ENCODE peak calls at places on chromosomes 3 and 15, in four cellular contexts. P is H9, B is GM12878, J is PC-9. C is an unnamed sample.

GRCh38 chr15:101022876-101023275 is 103.7 kb downstream of the LRRK1 start:
- DNase-seq in P (peak; percentile 2), J (no peak), B (no peak), C (no peak)

GRCh38 chr3:196967412-196968232 is 1.0 kb downstream of the PIGZ start:
- DNase-seq in B (no peak), J (no peak), P (no peak), C (no peak)

GRCh38 chr15:76904461-76905012 is 603 bp downstream of the SCAPER start:
- DNase-seq in J (no peak), P (peak; percentile 60), B (no peak), C (peak; percentile 35)

GRCh38 chr15:81895723-81896122 is 150.1 kb downstream of the MEX3B start:
- DNase-seq in J (no peak), P (no peak), B (no peak), C (no peak)

GRCh38 chr3:56136514-56136913 is 331.8 kb downstream of the ERC2 start:
- DNase-seq in B (no peak), J (no peak), P (no peak), C (no peak)

GRCh38 chr3:123028233-123028828 is 768 bp upstream of the SEMA5B start:
- DNase-seq in J (peak; percentile 46), B (no peak), P (peak; percentile 60), C (peak; percentile 77)

GRCh38 chr3:21750291-21750690 is 719 bp downstream of the ZNF385D start:
- DNase-seq in B (no peak), P (no peak), J (peak; percentile 59), C (no peak)

GRCh38 chr3:116806351-116806750 is 96.8 kb downstream of the TUSC7 start:
- DNase-seq in P (no peak), B (no peak), J (no peak), C (no peak)

GRCh38 chr3:128455786-128456748 is 10.6 kb downstream of the DNAJB8 start:
- DNase-seq in B (no peak), P (no peak), J (no peak), C (no peak)

DNA sequence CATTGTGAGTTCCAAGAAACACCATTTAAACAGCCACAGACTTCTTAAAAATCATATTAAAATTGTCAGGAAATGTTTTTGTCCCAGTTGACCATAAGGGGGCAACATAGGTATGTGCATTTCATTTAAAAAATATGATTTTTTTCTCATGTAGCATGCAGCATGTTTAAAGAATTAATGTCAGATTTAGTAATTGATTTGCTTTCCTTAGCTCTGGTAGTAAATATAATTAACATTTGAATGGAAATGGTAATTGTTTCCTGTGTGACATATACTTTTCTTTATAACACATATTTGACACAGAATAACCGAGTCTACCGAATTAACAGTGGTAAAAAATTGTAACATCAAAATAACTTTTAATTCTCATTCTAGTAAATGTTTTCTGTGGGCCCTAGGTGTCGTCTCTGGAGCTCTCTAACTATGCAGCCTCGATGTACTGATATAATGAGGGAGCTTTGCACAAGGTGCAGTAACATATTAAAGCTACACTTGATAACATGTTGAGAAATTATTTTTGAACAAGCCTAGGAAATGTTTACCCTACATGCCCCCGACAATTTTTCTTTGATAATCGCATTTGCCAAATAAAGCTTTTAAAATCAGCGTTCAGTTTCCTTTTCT is 34.9 kb downstream of the NXPE3 start:
- DNase-seq in P (no peak), B (no peak), J (no peak), C (no peak)
- H3K4me2 ChIP-seq in P (no peak overlapping the region), B (no peak overlapping the region), J (no peak overlapping the region), C (no peak overlapping the region)

GRCh38 chr3:37170097-37170496 is 4.3 kb downstream of the LRRFIP2 start:
- DNase-seq in P (no peak), J (no peak), B (no peak), C (no peak)
- H3K4me2 ChIP-seq in P (no peak overlapping the region), J (no peak overlapping the region), B (no peak overlapping the region), C (no peak overlapping the region)

GRCh38 chr3:38460377-38461085 is 6.8 kb downstream of the ACVR2B start:
- DNase-seq in P (no peak), B (no peak), J (no peak), C (no peak)

GRCh38 chr3:38461086-38461390 is 7.3 kb downstream of the ACVR2B start:
- DNase-seq in B (no peak), J (no peak), P (no peak), C (no peak)

GRCh38 chr3:38459499-38460048 is 5.9 kb downstream of the ACVR2B start:
- DNase-seq in B (no peak), J (no peak), P (no peak), C (no peak)

GRCh38 chr3:38457111-38458003 is 3.7 kb downstream of the ACVR2B start:
- DNase-seq in P (no peak), B (no peak), J (no peak), C (no peak)

DNA sequence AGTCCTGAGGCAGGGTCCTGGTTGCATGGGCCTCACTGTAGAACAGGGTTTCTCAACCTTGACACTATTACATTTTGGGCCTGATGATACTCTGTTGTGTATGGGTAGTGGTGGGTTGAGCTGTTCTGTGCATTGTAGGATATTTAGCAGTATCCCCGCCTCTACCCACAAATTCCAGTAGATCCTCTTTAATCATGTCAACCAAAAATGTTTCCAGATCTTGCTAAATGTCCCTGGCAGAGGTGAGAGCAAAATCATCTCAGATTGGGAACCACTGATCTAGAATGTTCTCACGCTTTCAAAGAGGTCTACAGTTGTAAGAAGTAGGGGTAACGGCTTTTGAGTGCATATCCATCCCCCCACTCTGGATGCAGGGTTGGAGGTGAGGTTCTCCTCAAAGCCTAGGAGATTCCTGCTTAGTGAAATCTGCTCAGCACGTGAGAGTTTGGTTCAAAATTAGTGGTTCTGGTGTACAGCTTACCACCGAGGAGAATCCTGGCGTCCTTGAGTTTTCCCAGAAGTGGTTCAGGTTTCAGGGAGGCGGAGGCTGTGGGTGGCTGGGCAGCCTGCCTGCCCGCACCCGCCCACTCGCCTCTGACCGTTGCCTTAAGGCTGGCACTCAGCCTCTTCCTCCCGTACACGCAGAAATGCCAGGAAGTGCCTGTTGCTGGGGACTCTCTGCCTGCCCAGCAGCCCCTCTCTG is 5.3 kb downstream of the ACVR2B start:
- DNase-seq in P (no peak), B (no peak), J (no peak), C (no peak)
- H3K4me2 ChIP-seq in P (no peak overlapping the region), B (no peak overlapping the region), J (no peak overlapping the region), C (no peak overlapping the region)

GRCh38 chr3:189622629-189623028 is 8.6 kb upstream of the TP63 start:
- DNase-seq in J (no peak), P (no peak), B (no peak), C (no peak)

GRCh38 chr3:189624130-189624529 is 7.1 kb upstream of the TP63 start:
- DNase-seq in J (no peak), B (no peak), P (no peak), C (no peak)

GRCh38 chr3:189626286-189626685 is 4.9 kb upstream of the TP63 start:
- DNase-seq in J (no peak), P (no peak), B (no peak), C (no peak)

GRCh38 chr3:189625566-189625965 is 5.6 kb upstream of the TP63 start:
- DNase-seq in J (no peak), B (no peak), P (no peak), C (no peak)

GRCh38 chr3:189625071-189625470 is 6.1 kb upstream of the TP63 start:
- DNase-seq in P (no peak), B (no peak), J (no peak), C (no peak)
- H3K4me2 ChIP-seq in P (no peak overlapping the region), B (peak overlapping the region; percentile 15), J (no peak overlapping the region), C (no peak overlapping the region)

DNA sequence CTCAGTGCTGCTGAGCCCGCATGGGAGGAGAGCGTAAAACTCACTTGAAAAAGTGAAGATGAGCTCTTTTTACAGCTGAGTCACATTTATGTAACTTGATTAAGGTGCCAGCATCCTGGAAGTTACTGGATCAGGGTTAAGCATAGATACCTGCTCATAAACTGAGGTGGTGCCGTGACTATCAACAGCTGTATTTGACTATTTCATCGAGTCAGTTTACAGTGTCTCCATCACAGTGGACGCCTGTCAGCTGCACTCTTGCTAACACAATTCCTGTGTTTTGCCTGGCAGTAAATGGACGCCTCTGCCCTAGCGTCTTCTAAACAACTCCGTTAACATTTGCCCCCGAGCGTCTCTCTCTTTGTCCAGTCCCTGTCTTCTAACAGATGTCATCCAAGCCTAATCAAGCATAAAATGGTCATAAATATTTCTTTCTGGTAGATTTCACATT is 414.5 kb downstream of the FOXP1 start:
- DNase-seq in P (no peak), B (no peak), J (no peak), C (peak; percentile 80)
- H3K4me2 ChIP-seq in P (no peak overlapping the region), B (no peak overlapping the region), J (no peak overlapping the region), C (no peak overlapping the region)

DNA sequence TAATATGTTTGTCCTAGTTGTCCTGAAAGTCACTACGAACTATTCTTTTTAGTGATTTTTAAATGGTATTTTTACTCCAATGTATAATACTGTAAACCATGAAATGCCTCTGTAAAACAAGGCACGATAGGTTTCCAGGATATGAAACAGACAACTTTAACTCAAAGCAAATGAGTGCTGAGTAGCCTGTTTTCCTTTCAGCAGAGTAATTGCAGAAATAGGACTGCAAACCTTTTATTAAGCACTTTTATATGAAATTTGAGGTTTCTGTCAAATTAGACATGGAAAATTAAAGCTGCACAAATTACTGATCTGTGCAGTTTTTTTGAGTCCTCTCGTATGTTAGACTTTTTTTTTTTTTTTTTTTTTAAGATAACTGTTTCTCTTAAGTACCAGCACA is 16.2 kb downstream of the AKAP13 start:
- DNase-seq in P (no peak), B (no peak), J (no peak), C (no peak)
- H3K4me2 ChIP-seq in P (no peak overlapping the region), B (no peak overlapping the region), J (no peak overlapping the region), C (no peak overlapping the region)

DNA sequence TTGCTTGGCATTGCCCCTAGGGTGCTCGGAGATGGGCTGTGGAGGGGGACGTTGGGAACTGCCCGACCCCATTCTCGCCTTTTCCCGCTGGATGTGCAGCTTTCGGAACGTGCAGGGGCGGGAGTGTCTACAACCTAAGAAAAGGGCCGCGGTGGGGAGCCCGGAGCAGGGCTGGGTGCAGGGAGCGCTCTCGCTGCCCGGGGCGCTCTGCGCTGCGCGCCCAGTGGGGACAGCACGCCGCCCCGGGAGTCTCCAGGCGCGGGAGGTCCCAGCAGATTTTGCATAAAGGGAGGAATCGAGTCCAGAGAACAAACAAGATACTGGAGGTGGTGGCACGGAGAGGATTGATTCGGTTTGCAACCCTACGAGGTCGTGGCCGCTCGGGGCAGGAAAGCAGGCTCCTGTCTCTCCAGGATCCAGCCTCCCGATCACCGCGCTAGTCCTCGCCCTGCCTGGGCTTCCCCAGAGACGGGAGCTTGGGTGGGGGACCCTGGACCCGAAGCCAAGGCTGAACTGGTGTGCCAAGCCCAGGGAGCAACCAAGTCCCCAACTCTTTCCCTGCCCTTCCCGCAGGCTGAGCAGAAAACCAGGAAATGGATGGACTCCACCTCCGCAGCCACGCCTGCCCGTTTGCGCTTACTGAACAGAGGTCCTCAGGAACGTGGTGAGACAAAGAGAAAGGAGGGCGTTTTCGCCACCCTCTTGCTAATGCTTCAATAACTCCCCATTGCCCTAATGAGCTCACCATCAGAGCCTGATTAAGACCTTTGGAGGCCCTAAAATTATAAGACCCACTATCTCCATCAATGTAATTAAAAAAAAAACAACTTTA is 59.7 kb downstream of the NOX5 start:
- DNase-seq in B (no peak), P (peak; percentile 76), J (peak; percentile 59), C (peak; percentile 72)
- H3K4me2 ChIP-seq in B (peak overlapping the region; percentile 2), P (peak overlapping the region; percentile 88), J (peak overlapping the region; percentile 95), C (peak overlapping the region; percentile 92)

GRCh38 chr15:41183580-41183979 is 47.0 kb downstream of the EXD1 start:
- DNase-seq in B (no peak), P (no peak), J (no peak), C (no peak)
- H3K4me2 ChIP-seq in B (no peak overlapping the region), P (no peak overlapping the region), J (no peak overlapping the region), C (no peak overlapping the region)

DNA sequence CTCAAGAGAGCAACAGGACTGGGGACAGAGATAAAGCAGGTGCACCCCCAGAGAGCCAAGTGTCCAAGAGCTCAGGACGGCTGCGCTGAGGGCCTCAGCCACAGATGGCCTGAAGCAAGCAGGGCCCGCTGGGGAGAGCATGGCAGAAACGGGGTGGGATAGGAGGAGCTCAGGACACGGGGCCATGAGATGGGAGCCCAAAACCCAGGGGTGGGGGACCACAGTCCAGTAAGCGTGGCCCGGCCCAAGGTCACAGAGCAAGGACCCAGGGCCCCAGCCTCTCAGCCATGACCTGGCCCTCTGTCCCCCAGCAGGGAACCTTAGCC is 9.5 kb downstream of the DUSP7 start:
- DNase-seq in J (no peak), B (no peak), P (no peak), C (no peak)
- H3K4me2 ChIP-seq in J (peak overlapping the region; percentile 70), B (no peak overlapping the region), P (no peak overlapping the region), C (no peak overlapping the region)

C was measured in trophoblast cell.